ENCODE peak calls at places on chromosomes 5 and 9, in five cellular contexts. D, Y, L, B and S are unnamed samples.

GRCh38 chr9:78443946-78444345 is 147.0 kb downstream of the PSAT1 start:
- DNase-seq in Y (no peak), B (no peak), L (no peak), D (no peak), S (no peak)

GRCh38 chr5:1462358-1462757 is 17.1 kb upstream of the SLC6A3 start:
- DNase-seq in Y (no peak), D (no peak), B (no peak), L (no peak), S (no peak)

GRCh38 chr9:88530051-88530450 is 4.9 kb upstream of the NXNL2 start:
- DNase-seq in L (peak; percentile 61), D (peak; percentile 26), Y (no peak), B (peak; percentile 45), S (no peak)

GRCh38 chr9:17783227-17783626 is 204.4 kb downstream of the SH3GL2 start:
- DNase-seq in B (no peak), L (no peak), Y (no peak), D (no peak), S (no peak)

GRCh38 chr5:124536333-124536732 is 210.1 kb downstream of the ZNF608 start:
- DNase-seq in L (no peak), D (no peak), B (no peak), Y (no peak), S (no peak)

GRCh38 chr5:137296213-137296702 is 202.9 kb downstream of the SPOCK1 start:
- DNase-seq in D (no peak), B (no peak), L (no peak), Y (no peak), S (no peak)

GRCh38 chr9:125513634-125514413 is 193.2 kb downstream of the MAPKAP1 start:
- DNase-seq in L (peak; percentile 29), B (peak; percentile 34), Y (no peak), D (peak; percentile 11), S (peak; percentile 41)

GRCh38 chr9:92631452-92632211 is 38.3 kb downstream of the IPPK start:
- DNase-seq in Y (peak; percentile 29), L (no peak), B (no peak), D (peak; percentile 49), S (no peak)

GRCh38 chr9:19231126-19232035 is 888 bp downstream of the DENND4C start:
- DNase-seq in B (peak; percentile 20), L (no peak), D (peak; percentile 58), Y (no peak), S (peak; percentile 16)

GRCh38 chr9:110520120-110520701 is 59.3 kb downstream of the SVEP1 start:
- DNase-seq in L (no peak), Y (no peak), D (no peak), B (no peak), S (no peak)

GRCh38 chr5:143699121-143699520 is 112.8 kb upstream of the HMHB1 start:
- DNase-seq in B (no peak), D (no peak), L (no peak), Y (no peak), S (no peak)

GRCh38 chr5:149439899-149440655 is 61.0 kb upstream of the IL17B start:
- DNase-seq in Y (no peak), B (peak; percentile 95), D (no peak), L (no peak), S (no peak)

GRCh38 chr5:38259062-38259857 is 901 bp downstream of the EGFLAM start:
- DNase-seq in B (no peak), Y (no peak), L (no peak), D (no peak), S (no peak)

GRCh38 chr9:108708448-108708847 is 147.3 kb downstream of the ACTL7B start:
- DNase-seq in L (no peak), D (no peak), B (no peak), Y (no peak), S (no peak)

GRCh38 chr9:96599298-96599697 is 20.3 kb downstream of the CDC14B start:
- DNase-seq in L (no peak), Y (no peak), D (peak; percentile 29), B (no peak), S (no peak)

GRCh38 chr5:150780816-150781221 is 2.3 kb downstream of the SMIM3 start:
- DNase-seq in D (peak; percentile 70), Y (no peak), L (no peak), B (no peak), S (no peak)

GRCh38 chr5:80961376-80962281 is 1.5 kb downstream of the RASGRF2 start:
- DNase-seq in B (no peak), L (no peak), Y (no peak), D (peak; percentile 4), S (no peak)

GRCh38 chr5:74112372-74112875 is 486.4 kb downstream of the ARHGEF28 start:
- DNase-seq in Y (no peak), L (no peak), D (no peak), B (no peak), S (no peak)

GRCh38 chr5:74116266-74116665 is 490.3 kb downstream of the ARHGEF28 start:
- DNase-seq in B (no peak), Y (no peak), L (no peak), D (no peak), S (no peak)

GRCh38 chr5:74109344-74109743 is 483.3 kb downstream of the ARHGEF28 start:
- DNase-seq in B (no peak), Y (no peak), L (no peak), D (no peak), S (no peak)

GRCh38 chr5:74113987-74114386 is 488.0 kb downstream of the ARHGEF28 start:
- DNase-seq in Y (no peak), B (no peak), L (no peak), D (no peak), S (no peak)
- TF ChIP-seq POLR2A in Y (no peak), B (no peak), L (no peak), D (no peak), S (no peak)

GRCh38 chr9:99626424-99626823 is 195.3 kb upstream of the NR4A3 start:
- DNase-seq in D (peak; percentile 8), Y (no peak), B (no peak), L (no peak), S (no peak)

GRCh38 chr9:99623780-99624364 is 197.8 kb upstream of the NR4A3 start:
- DNase-seq in L (no peak), Y (no peak), B (no peak), D (no peak), S (no peak)

GRCh38 chr9:99622679-99623078 is 199.0 kb upstream of the NR4A3 start:
- DNase-seq in L (no peak), Y (no peak), D (no peak), B (no peak), S (no peak)

GRCh38 chr9:99624499-99625233 is 197.0 kb upstream of the NR4A3 start:
- DNase-seq in L (no peak), D (no peak), B (no peak), Y (no peak), S (no peak)

DNA sequence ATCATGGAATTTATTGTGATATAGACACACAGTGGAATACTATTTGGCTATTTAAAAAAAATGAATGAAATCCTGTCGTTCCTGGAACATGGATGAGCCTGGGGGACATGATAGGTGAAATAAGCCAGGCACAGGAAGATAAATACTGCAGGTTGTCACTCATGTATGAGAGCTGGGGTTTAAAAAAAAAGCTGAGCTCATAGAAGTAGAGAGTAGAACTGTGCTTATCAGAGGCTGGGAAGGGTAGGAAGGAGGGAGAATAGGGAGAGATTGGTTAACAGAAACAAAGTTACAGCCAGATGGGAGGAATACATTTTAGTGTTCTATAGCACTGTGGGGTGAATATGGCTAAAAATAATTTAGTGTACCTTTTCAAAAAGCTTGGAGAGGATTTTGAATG is 200.6 kb upstream of the NR4A3 start:
- DNase-seq in L (no peak), B (no peak), D (no peak), Y (no peak), S (no peak)
- TF ChIP-seq POLR2A in L (no peak), B (no peak), D (no peak), Y (no peak), S (no peak)

GRCh38 chr9:100601216-100601615 is 23.3 kb downstream of the CAVIN4 start:
- DNase-seq in Y (peak; percentile 14), L (no peak), D (peak; percentile 60), B (peak; percentile 54), S (no peak)

GRCh38 chr9:100600511-100601079 is 22.7 kb downstream of the CAVIN4 start:
- DNase-seq in B (no peak), D (no peak), L (no peak), Y (no peak), S (no peak)

GRCh38 chr9:100597236-100597635 is 19.4 kb downstream of the CAVIN4 start:
- DNase-seq in L (no peak), D (no peak), B (no peak), Y (no peak), S (no peak)

GRCh38 chr9:100598641-100599145 is 20.8 kb downstream of the CAVIN4 start:
- DNase-seq in Y (peak; percentile 91), B (peak; percentile 76), L (peak; percentile 76), D (peak; percentile 18), S (peak; percentile 39)

GRCh38 chr9:100602302-100602930 is 24.5 kb downstream of the CAVIN4 start:
- DNase-seq in Y (no peak), D (peak; percentile 56), B (peak; percentile 64), L (no peak), S (no peak)
- TF ChIP-seq POLR2A in Y (no peak), D (no peak), B (no peak), L (no peak), S (no peak)

GRCh38 chr5:172806897-172807672 is 27.0 kb upstream of the ERGIC1 start:
- DNase-seq in D (peak; percentile 87), B (peak; percentile 98), Y (peak; percentile 93), L (peak; percentile 75), S (peak; percentile 89)
- TF ChIP-seq POLR2A in D (no peak), B (peak; percentile 29), Y (peak; percentile 47), L (peak; percentile 68), S (peak; percentile 51)

GRCh38 chr5:170319281-170319680 is 21.7 kb upstream of the LCP2 start:
- DNase-seq in B (no peak), D (no peak), Y (no peak), L (no peak), S (no peak)
- TF ChIP-seq POLR2A in B (no peak), D (no peak), Y (no peak), L (no peak), S (no peak)